ENCODE peak calls at places on chromosomes 12 and 14, in nine cellular contexts. O is stimulated activated CD8-positive, alpha-beta memory T cell treated with anti-CD3 and anti-CD28 coated beads, Interleukin-2, amount 100 ng/mL, for 1 hour; G is Daoy; H is AG09309; W is T-helper 17 cell; Q is stomach; X is fibroblast of the aortic adventitia; A is D341Med; U is tibial artery. F is an unnamed sample.

GRCh38 chr12:72010365-72010764 is 71.7 kb downstream of the TPH2 start:
- DNase-seq in X (no peak), G (no peak), A (no peak), H (no peak), W (no peak), U (no peak), O (no peak), Q (no peak), F (no peak)

GRCh38 chr12:48069253-48069652 is 36.6 kb downstream of the SENP1 start:
- DNase-seq in G (no peak), Q (no peak), A (no peak), H (no peak), W (no peak), O (no peak), U (no peak), X (peak; percentile 5), F (no peak)

GRCh38 chr14:24070285-24071143 is 848 bp upstream of the CPNE6 start:
- DNase-seq in X (no peak), A (peak; percentile 63), Q (no peak), O (no peak), U (no peak), W (no peak), G (no peak), H (no peak), F (peak; percentile 95)

GRCh38 chr12:128076188-128076587 is 190.8 kb upstream of the TMEM132C start:
- DNase-seq in U (no peak), G (peak; percentile 81), H (peak; percentile 75), X (peak; percentile 76), O (no peak), A (no peak), Q (no peak), W (no peak), F (no peak)

GRCh38 chr14:99508896-99509629 is 27.9 kb downstream of the CCNK start:
- DNase-seq in H (no peak), A (peak; percentile 43), O (no peak), U (no peak), W (no peak), X (no peak), G (no peak), Q (peak; percentile 77), F (no peak)

GRCh38 chr12:59093090-59093489 is 172.8 kb upstream of the LRIG3 start:
- DNase-seq in X (no peak), Q (no peak), G (no peak), W (no peak), A (no peak), H (no peak), O (no peak), U (no peak), F (no peak)

GRCh38 chr12:66152732-66153131 is 17.1 kb downstream of the TMBIM4 start:
- DNase-seq in X (peak; percentile 69), A (no peak), H (peak; percentile 17), O (no peak), W (no peak), U (no peak), Q (no peak), G (no peak), F (no peak)

GRCh38 chr14:34930591-34931069 is 52.2 kb upstream of the SRP54 start:
- DNase-seq in G (no peak), U (no peak), W (no peak), H (no peak), O (no peak), X (no peak), A (no peak), Q (no peak), F (no peak)

GRCh38 chr12:4857472-4858291 is 52.0 kb upstream of the KCNA1 start:
- DNase-seq in Q (peak; percentile 78), H (peak; percentile 8), G (peak; percentile 69), O (peak; percentile 48), U (peak; percentile 79), W (peak; percentile 56), X (peak; percentile 71), A (peak; percentile 83), F (peak; percentile 98)

GRCh38 chr12:67366530-67367196 is 97.5 kb downstream of the CAND1 start:
- DNase-seq in H (peak; percentile 96), X (peak; percentile 96), U (no peak), O (no peak), W (no peak), G (peak; percentile 42), Q (no peak), A (no peak), F (peak; percentile 50)

GRCh38 chr14:90715993-90716392 is 100.2 kb downstream of the TTC7B start:
- DNase-seq in U (no peak), G (no peak), X (no peak), W (no peak), O (no peak), A (no peak), H (no peak), Q (no peak), F (no peak)

GRCh38 chr14:73834258-73834620 is 17.4 kb upstream of the PTGR2 start:
- DNase-seq in U (no peak), H (no peak), O (no peak), W (no peak), Q (no peak), X (no peak), G (peak; percentile 54), A (no peak), F (no peak)

GRCh38 chr12:51941011-51941561 is 10.4 kb upstream of the ACVR1B start:
- DNase-seq in U (no peak), G (no peak), H (no peak), X (peak; percentile 52), Q (peak; percentile 7), O (no peak), A (peak; percentile 88), W (no peak), F (peak; percentile 94)

GRCh38 chr12:127355061-127355820 is 911.7 kb upstream of the TMEM132C start:
- DNase-seq in Q (no peak), O (no peak), W (no peak), G (peak; percentile 54), A (no peak), U (no peak), H (no peak), X (peak; percentile 56), F (no peak)

GRCh38 chr14:88424573-88424972 is 39.1 kb downstream of the SPATA7 start:
- DNase-seq in W (no peak), A (no peak), Q (no peak), G (no peak), X (peak; percentile 57), H (peak; percentile 39), U (no peak), O (no peak), F (no peak)

GRCh38 chr14:31945074-31945613 is 132.0 kb upstream of the ARHGAP5 start:
- DNase-seq in O (no peak), G (no peak), Q (no peak), H (no peak), W (no peak), U (no peak), A (no peak), X (no peak), F (peak; percentile 97)

GRCh38 chr12:116735951-116736599 is 1.8 kb downstream of the SPRING1 start:
- DNase-seq in Q (peak; percentile 64), G (no peak), W (no peak), H (no peak), A (no peak), U (no peak), X (no peak), O (no peak), F (peak; percentile 47)

GRCh38 chr12:18552829-18553228 is 185.0 kb downstream of the PLCZ1 start:
- DNase-seq in O (no peak), W (no peak), A (peak; percentile 26), G (no peak), X (no peak), U (no peak), H (no peak), Q (no peak), F (peak; percentile 4)

GRCh38 chr12:57355734-57356133 is 75.1 kb downstream of the R3HDM2 start:
- DNase-seq in W (no peak), X (no peak), A (no peak), O (no peak), G (no peak), U (no peak), H (no peak), Q (no peak), F (no peak)

GRCh38 chr14:64775081-64775777 is 71.0 kb downstream of the PLEKHG3 start:
- DNase-seq in Q (no peak), G (no peak), A (no peak), O (no peak), H (no peak), U (peak; percentile 45), X (no peak), W (no peak), F (no peak)

GRCh38 chr12:115541891-115542361 is 735.6 kb downstream of the MED13L start:
- DNase-seq in U (no peak), O (no peak), W (no peak), H (peak; percentile 33), A (no peak), X (peak; percentile 33), Q (no peak), G (peak; percentile 43), F (no peak)

GRCh38 chr12:40055227-40055579 is 50.7 kb downstream of the SLC2A13 start:
- DNase-seq in W (no peak), A (no peak), O (no peak), U (no peak), G (no peak), X (no peak), Q (no peak), H (no peak), F (peak; percentile 47)

GRCh38 chr12:113399490-113399889 is 4.2 kb downstream of the SDS start:
- DNase-seq in A (no peak), W (no peak), Q (no peak), O (no peak), X (no peak), U (no peak), G (no peak), H (no peak), F (no peak)

F was measured in NCI-H69.